ENCODE peak calls at places on chromosomes 7 and 10, in five cellular contexts. One of them, this sample, is unnamed.
A peak's percentile ranks its signal among the peaks of the same experiment; 100 is the strongest.

GRCh38 chr7:81183326-81183725 is 264.5 kb upstream of the SEMA3C start:
- DNase-seq in caudate nucleus: no peak
- DNase-seq in uterus: no peak
- DNase-seq in neural progenitor cell: no peak
- DNase-seq in GM04504: no peak
- DNase-seq in this sample: no peak

GRCh38 chr10:69088471-69088769 is 517 bp downstream of the SRGN start:
- DNase-seq in neural progenitor cell: no peak
- DNase-seq in uterus: no peak
- DNase-seq in GM04504: no peak
- DNase-seq in caudate nucleus: no peak
- DNase-seq in this sample: no peak

GRCh38 chr10:58237014-58237830 is 30.5 kb downstream of the IPMK start:
- DNase-seq in GM04504: peak; percentile 57
- DNase-seq in uterus: no peak
- DNase-seq in neural progenitor cell: no peak
- DNase-seq in caudate nucleus: no peak
- DNase-seq in this sample: no peak

GRCh38 chr7:25989140-25989705 is 162.8 kb upstream of the NFE2L3 start:
- DNase-seq in uterus: no peak
- DNase-seq in caudate nucleus: no peak
- DNase-seq in neural progenitor cell: no peak
- DNase-seq in GM04504: no peak
- DNase-seq in this sample: no peak

GRCh38 chr10:103853428-103854264 is 1.7 kb downstream of the SH3PXD2A start:
- DNase-seq in GM04504: no peak
- DNase-seq in neural progenitor cell: no peak
- DNase-seq in caudate nucleus: peak; percentile 38
- DNase-seq in uterus: no peak
- DNase-seq in this sample: no peak

GRCh38 chr7:128247640-128248194 is 6.6 kb downstream of the LEP start:
- DNase-seq in GM04504: no peak
- DNase-seq in caudate nucleus: no peak
- DNase-seq in uterus: no peak
- DNase-seq in neural progenitor cell: no peak
- DNase-seq in this sample: no peak

GRCh38 chr10:9992656-9993055 is 1025.0 kb upstream of the CELF2 start:
- DNase-seq in caudate nucleus: peak; percentile 1
- DNase-seq in uterus: no peak
- DNase-seq in GM04504: no peak
- DNase-seq in neural progenitor cell: peak; percentile 60
- DNase-seq in this sample: no peak

GRCh38 chr10:28317735-28318134 is 14.9 kb upstream of the MPP7 start:
- DNase-seq in neural progenitor cell: no peak
- DNase-seq in uterus: no peak
- DNase-seq in caudate nucleus: no peak
- DNase-seq in GM04504: no peak
- DNase-seq in this sample: no peak

GRCh38 chr10:30529373-30529998 is 95.5 kb downstream of the MAP3K8 start:
- DNase-seq in caudate nucleus: peak; percentile 2
- DNase-seq in GM04504: no peak
- DNase-seq in neural progenitor cell: no peak
- DNase-seq in uterus: peak; percentile 27
- DNase-seq in this sample: peak; percentile 45

GRCh38 chr7:153550173-153550572 is 502.0 kb upstream of the DPP6 start:
- DNase-seq in caudate nucleus: no peak
- DNase-seq in GM04504: no peak
- DNase-seq in neural progenitor cell: no peak
- DNase-seq in uterus: peak; percentile 40
- DNase-seq in this sample: no peak

GRCh38 chr10:58776613-58777318 is 264.1 kb downstream of the BICC1 start:
- DNase-seq in uterus: no peak
- DNase-seq in caudate nucleus: no peak
- DNase-seq in GM04504: no peak
- DNase-seq in neural progenitor cell: no peak
- DNase-seq in this sample: no peak

GRCh38 chr7:12609556-12609955 is 39.0 kb downstream of the SCIN start:
- DNase-seq in uterus: no peak
- DNase-seq in GM04504: peak; percentile 4
- DNase-seq in neural progenitor cell: no peak
- DNase-seq in caudate nucleus: no peak
- DNase-seq in this sample: no peak

GRCh38 chr7:75531359-75531821 is 39.3 kb downstream of the SPDYE5 start:
- DNase-seq in GM04504: no peak
- DNase-seq in caudate nucleus: no peak
- DNase-seq in neural progenitor cell: peak; percentile 62
- DNase-seq in uterus: no peak
- DNase-seq in this sample: no peak

GRCh38 chr10:97628228-97628627 is 5.1 kb downstream of the MORN4 start:
- DNase-seq in GM04504: no peak
- DNase-seq in neural progenitor cell: no peak
- DNase-seq in uterus: no peak
- DNase-seq in caudate nucleus: no peak
- DNase-seq in this sample: no peak

GRCh38 chr7:132200141-132200540 is 376.1 kb downstream of the PLXNA4 start:
- DNase-seq in GM04504: no peak
- DNase-seq in caudate nucleus: no peak
- DNase-seq in neural progenitor cell: no peak
- DNase-seq in uterus: no peak
- DNase-seq in this sample: no peak

GRCh38 chr10:71565284-71566000 is 154.1 kb downstream of the C10orf105 start:
- DNase-seq in uterus: no peak
- DNase-seq in caudate nucleus: no peak
- DNase-seq in neural progenitor cell: no peak
- DNase-seq in GM04504: no peak
- DNase-seq in this sample: no peak

GRCh38 chr10:78438094-78438906 is 404.6 kb downstream of the RPS24 start:
- DNase-seq in caudate nucleus: no peak
- DNase-seq in neural progenitor cell: no peak
- DNase-seq in GM04504: no peak
- DNase-seq in uterus: no peak
- DNase-seq in this sample: no peak

GRCh38 chr7:74061840-74062539 is 21.6 kb upstream of the LIMK1 start:
- DNase-seq in uterus: peak; percentile 87
- DNase-seq in GM04504: peak; percentile 87
- DNase-seq in neural progenitor cell: no peak
- DNase-seq in caudate nucleus: peak; percentile 38
- DNase-seq in this sample: peak; percentile 75

GRCh38 chr10:72645263-72645858 is 19.5 kb upstream of the MICU1 start:
- DNase-seq in GM04504: no peak
- DNase-seq in neural progenitor cell: no peak
- DNase-seq in caudate nucleus: no peak
- DNase-seq in uterus: no peak
- DNase-seq in this sample: no peak

GRCh38 chr10:63977329-63977923 is 456.2 kb downstream of the REEP3 start:
- DNase-seq in neural progenitor cell: peak; percentile 68
- DNase-seq in caudate nucleus: no peak
- DNase-seq in uterus: no peak
- DNase-seq in GM04504: peak; percentile 5
- DNase-seq in this sample: peak; percentile 68

GRCh38 chr7:124918662-124919061 is 11.0 kb downstream of the POT1 start:
- DNase-seq in neural progenitor cell: no peak
- DNase-seq in GM04504: no peak
- DNase-seq in caudate nucleus: no peak
- DNase-seq in uterus: no peak
- DNase-seq in this sample: no peak

GRCh38 chr7:30922596-30922995 is 10.9 kb downstream of the AQP1 start:
- DNase-seq in neural progenitor cell: no peak
- DNase-seq in GM04504: no peak
- DNase-seq in uterus: peak; percentile 11
- DNase-seq in caudate nucleus: no peak
- DNase-seq in this sample: no peak

GRCh38 chr7:102410123-102410522 is 14.0 kb downstream of the PRKRIP1 start:
- DNase-seq in neural progenitor cell: no peak
- DNase-seq in GM04504: no peak
- DNase-seq in uterus: no peak
- DNase-seq in caudate nucleus: no peak
- DNase-seq in this sample: no peak

GRCh38 chr10:110336111-110336721 is 31.5 kb upstream of the SMNDC1 start:
- DNase-seq in neural progenitor cell: peak; percentile 78
- DNase-seq in caudate nucleus: no peak
- DNase-seq in uterus: peak; percentile 25
- DNase-seq in GM04504: peak; percentile 95
- DNase-seq in this sample: no peak

This sample was measured in GM13977.